ENCODE peak calls at places on chromosome 21, in five cellular contexts. J is astrocyte of the spinal cord, Z is fibroblast of gingiva, R is nucleus accumbens, H is NCI-H524. A is an unnamed sample.

GRCh38 chr21:32403201-32403701 is 9.3 kb upstream of the EVA1C start:
- DNase-seq in R (peak), H (peak), Z (peak), J (peak), A (peak)

GRCh38 chr21:10272216-10272615 is 249.2 kb upstream of the TPTE start:
- DNase-seq in Z (peak), J (no peak), R (no peak), H (no peak), A (no peak)

GRCh38 chr21:45285266-45285931 is 2.3 kb downstream of the POFUT2 start:
- DNase-seq in J (no peak), Z (no peak), R (no peak), H (no peak), A (no peak)

GRCh38 chr21:44710294-44710665 is 1.1 kb downstream of the TSPEAR start:
- DNase-seq in J (no peak), H (no peak), Z (no peak), R (no peak), A (no peak)

GRCh38 chr21:39173999-39174398 is 9.3 kb downstream of the PSMG1 start:
- DNase-seq in R (no peak), H (no peak), J (no peak), Z (no peak), A (no peak)

GRCh38 chr21:35987475-35987874 is 72.9 kb downstream of the SETD4 start:
- DNase-seq in H (no peak), J (no peak), Z (no peak), R (no peak), A (no peak)

GRCh38 chr21:46347791-46348381 is 23.9 kb downstream of the PCNT start:
- DNase-seq in Z (peak), H (no peak), J (peak), R (no peak), A (no peak)

GRCh38 chr21:38798481-38798882 is 7.2 kb upstream of the ETS2 start:
- DNase-seq in Z (no peak), H (no peak), J (peak), R (no peak), A (no peak)

GRCh38 chr21:29155118-29155932 is 24.9 kb downstream of the MAP3K7CL start:
- DNase-seq in R (no peak), H (no peak), Z (peak), J (peak), A (no peak)

GRCh38 chr21:46307625-46308024 is 16.0 kb downstream of the C21orf58 start:
- DNase-seq in H (no peak), J (peak), R (no peak), Z (no peak), A (no peak)

GRCh38 chr21:33492571-33492970 is 1.1 kb upstream of the DNAJC28 start:
- DNase-seq in R (no peak), H (no peak), Z (peak), J (peak), A (no peak)

GRCh38 chr21:45615145-45615711 is 28.3 kb upstream of the PCBP3 start:
- DNase-seq in H (peak), R (no peak), Z (no peak), J (peak), A (no peak)

GRCh38 chr21:43865471-43866181 is 603 bp downstream of the AGPAT3 start:
- DNase-seq in Z (no peak), J (no peak), R (no peak), H (no peak), A (no peak)

GRCh38 chr21:22827422-22827821 is 1829.2 kb downstream of the NCAM2 start:
- DNase-seq in J (no peak), H (no peak), Z (no peak), R (no peak), A (no peak)

GRCh38 chr21:26112979-26113378 is 57.6 kb downstream of the APP start:
- DNase-seq in J (no peak), Z (no peak), H (no peak), R (no peak), A (no peak)

GRCh38 chr21:35674895-35675470 is 385.3 kb downstream of the SETD4 start:
- DNase-seq in H (no peak), J (peak), Z (no peak), R (no peak), A (no peak)

GRCh38 chr21:42845296-42845965 is 33.9 kb downstream of the WDR4 start:
- DNase-seq in Z (peak), H (no peak), R (peak), J (peak), A (no peak)

GRCh38 chr21:35506352-35506751 is 457.2 kb upstream of the RUNX1 start:
- DNase-seq in R (no peak), Z (no peak), J (no peak), H (no peak), A (no peak)

GRCh38 chr21:41836166-41837015 is 42.8 kb downstream of the PRDM15 start:
- DNase-seq in J (no peak), H (no peak), R (no peak), Z (no peak), A (no peak)

GRCh38 chr21:45954271-45954670 is 27.3 kb upstream of the COL6A1 start:
- DNase-seq in R (no peak), J (no peak), H (no peak), Z (peak), A (no peak)

GRCh38 chr21:37593740-37594471 is 227.3 kb downstream of the DYRK1A start:
- DNase-seq in R (no peak), Z (no peak), J (no peak), H (no peak), A (no peak)

GRCh38 chr21:41536076-41536826 is 28.3 kb upstream of the TMPRSS2 start:
- DNase-seq in J (no peak), Z (no peak), R (no peak), H (no peak), A (no peak)

GRCh38 chr21:21000576-21001175 is 2.5 kb downstream of the NCAM2 start:
- DNase-seq in H (no peak), Z (no peak), J (no peak), R (no peak), A (no peak)

GRCh38 chr21:18716578-18717138 is 313.1 kb upstream of the TMPRSS15 start:
- DNase-seq in J (peak), H (no peak), R (no peak), Z (no peak), A (no peak)

GRCh38 chr21:32782698-32783097 is 11.1 kb upstream of the PAXBP1 start:
- DNase-seq in H (no peak), R (no peak), Z (no peak), J (no peak), A (peak)

GRCh38 chr21:43357708-43358430 is 69.1 kb downstream of the SIK1 start:
- DNase-seq in R (no peak), Z (no peak), J (no peak), H (no peak), A (no peak)

GRCh38 chr21:45868086-45868485 is 113.5 kb upstream of the COL6A1 start:
- DNase-seq in J (no peak), H (peak), R (no peak), Z (no peak), A (no peak)

GRCh38 chr21:45859041-45859761 is 122.4 kb upstream of the COL6A1 start:
- DNase-seq in J (no peak), H (no peak), R (no peak), Z (no peak), A (no peak)

GRCh38 chr21:35942211-35943144 is 117.8 kb downstream of the SETD4 start:
- DNase-seq in H (no peak), J (no peak), R (no peak), Z (no peak), A (no peak)

A was measured in hippocampal formation.